ENCODE peak calls at places on chromosome 1, in eight cellular contexts. J is NCI-H1417, M is fibroblast of pulmonary artery, I is bronchial epithelial cell, X is NCI-H146, W is glutamatergic neuron, H is heart right ventricle, V is ELR. T is an unnamed sample.

GRCh38 chr1:232047473-232047872 is 420.9 kb downstream of the DISC1 start:
- DNase-seq in H (no peak), X (peak), V (peak), I (peak), M (no peak), W (no peak), J (no peak), T (peak)

GRCh38 chr1:20701847-20702246 is 16.0 kb downstream of the KIF17 start:
- DNase-seq in W (no peak), M (no peak), X (no peak), J (no peak), H (no peak), I (no peak), V (no peak), T (no peak)

GRCh38 chr1:6014130-6014999 is 22.1 kb upstream of the NPHP4 start:
- DNase-seq in M (no peak), H (peak), J (no peak), V (no peak), X (no peak), I (no peak), W (no peak), T (no peak)

GRCh38 chr1:212667223-212668139 is 32.2 kb downstream of the BATF3 start:
- DNase-seq in M (peak), W (peak), H (no peak), X (peak), I (peak), V (peak), J (no peak), T (peak)

GRCh38 chr1:231512147-231512698 is 16.2 kb upstream of the TSNAX start:
- DNase-seq in V (peak), I (peak), H (no peak), W (no peak), X (no peak), J (no peak), M (peak), T (peak)

GRCh38 chr1:159922499-159923202 is 2.7 kb downstream of the TAGLN2 start:
- DNase-seq in V (no peak), H (peak), J (no peak), I (no peak), X (peak), W (peak), M (peak), T (no peak)

GRCh38 chr1:16175610-16176553 is 20.0 kb upstream of the EPHA2 start:
- DNase-seq in X (no peak), W (no peak), H (peak), V (peak), M (peak), I (peak), J (no peak), T (peak)

GRCh38 chr1:155083865-155084721 is 5.5 kb downstream of the EFNA3 start:
- DNase-seq in H (no peak), J (peak), X (no peak), M (peak), V (peak), W (no peak), I (peak), T (peak)

GRCh38 chr1:185795181-185795580 is 61.0 kb downstream of the HMCN1 start:
- DNase-seq in J (no peak), W (no peak), M (peak), I (no peak), V (no peak), H (no peak), X (no peak), T (no peak)

GRCh38 chr1:169484683-169485426 is 889 bp downstream of the SLC19A2 start:
- DNase-seq in V (peak), M (peak), X (peak), I (peak), J (peak), H (peak), W (no peak), T (peak)

GRCh38 chr1:46812065-46812750 is 13.4 kb downstream of the CYP4B1 start:
- DNase-seq in W (no peak), X (no peak), J (no peak), V (no peak), H (peak), I (no peak), M (no peak), T (no peak)

GRCh38 chr1:115706774-115707425 is 61.6 kb downstream of the CASQ2 start:
- DNase-seq in H (no peak), W (no peak), X (peak), M (peak), J (peak), I (peak), V (peak), T (peak)

GRCh38 chr1:60746278-60746761 is 336.0 kb upstream of the NFIA start:
- DNase-seq in I (no peak), J (peak), V (no peak), M (no peak), X (peak), H (peak), W (peak), T (no peak)

GRCh38 chr1:35556494-35557117 is 597 bp downstream of the KIAA0319L start:
- DNase-seq in H (no peak), J (peak), I (no peak), M (no peak), V (no peak), W (no peak), X (peak), T (no peak)

GRCh38 chr1:114342376-114342775 is 168.6 kb downstream of the TRIM33 start:
- DNase-seq in V (no peak), W (no peak), J (no peak), M (no peak), I (no peak), H (no peak), X (no peak), T (no peak)

GRCh38 chr1:101613549-101613948 is 376.7 kb downstream of the S1PR1 start:
- DNase-seq in H (no peak), I (peak), M (peak), W (no peak), J (no peak), X (no peak), V (peak), T (peak)

GRCh38 chr1:22414244-22414751 is 37.4 kb upstream of the ZBTB40 start:
- DNase-seq in J (peak), X (peak), H (no peak), I (peak), V (no peak), M (no peak), W (no peak), T (no peak)

T was measured in epithelial cell of esophagus.